ENCODE peak calls at places on chromosomes 12 and 14, in four cellular contexts. N is BJ, P is bronchial epithelial cell, L is dorsolateral prefrontal cortex. Y is an unnamed sample.

GRCh38 chr12:124286414-124286813 is 8.5 kb upstream of the RFLNA start:
- DNase-seq in N (no peak), P (peak), L (no peak), Y (no peak)

GRCh38 chr12:69619050-69619449 is 8.3 kb upstream of the LRRC10 start:
- DNase-seq in P (no peak), N (no peak), L (no peak), Y (no peak)

GRCh38 chr12:52224154-52224553 is 8.9 kb upstream of the KRT7 start:
- DNase-seq in P (no peak), N (no peak), L (no peak), Y (no peak)

GRCh38 chr12:106149096-106149784 is 10.5 kb upstream of the NUAK1 start:
- DNase-seq in L (no peak), P (no peak), N (no peak), Y (no peak)

GRCh38 chr12:47534695-47535094 is 171.1 kb downstream of the RPAP3 start:
- DNase-seq in P (peak), L (no peak), N (no peak), Y (no peak)

GRCh38 chr12:79689477-79690155 is 1.1 kb downstream of the PAWR start:
- DNase-seq in P (peak), L (no peak), N (no peak), Y (no peak)

GRCh38 chr12:15200703-15201102 is 20.5 kb downstream of the RERG start:
- DNase-seq in P (no peak), L (no peak), N (no peak), Y (no peak)

GRCh38 chr12:103586132-103586531 is 941 bp upstream of the STAB2 start:
- DNase-seq in L (no peak), N (no peak), P (no peak), Y (no peak)

GRCh38 chr12:59182191-59182590 is 261.9 kb upstream of the LRIG3 start:
- DNase-seq in L (no peak), N (no peak), P (peak), Y (no peak)

GRCh38 chr14:67934087-67934486 is 114.5 kb downstream of the RAD51B start:
- DNase-seq in P (peak), L (no peak), N (no peak), Y (peak)

GRCh38 chr12:52877242-52877641 is 27.6 kb downstream of the KRT8 start:
- DNase-seq in N (no peak), P (no peak), L (no peak), Y (no peak)

GRCh38 chr14:23865502-23865901 is 88.1 kb upstream of the DHRS4 start:
- DNase-seq in P (peak), L (no peak), N (no peak), Y (no peak)

GRCh38 chr12:57016348-57016747 is at the start of gene TAC3:
- DNase-seq in L (no peak), P (no peak), N (no peak), Y (no peak)

GRCh38 chr12:114916124-114916523 is 232.1 kb upstream of the TBX3 start:
- DNase-seq in P (no peak), N (peak), L (no peak), Y (peak)

GRCh38 chr12:47590771-47591368 is 115.0 kb downstream of the RPAP3 start:
- DNase-seq in N (no peak), P (no peak), L (no peak), Y (peak)

GRCh38 chr12:6613015-6613775 is 6.0 kb upstream of the CHD4 start:
- DNase-seq in N (peak), P (peak), L (peak), Y (no peak)

GRCh38 chr12:28966049-28966778 is 182.9 kb upstream of the FAR2 start:
- DNase-seq in N (no peak), P (no peak), L (no peak), Y (no peak)

GRCh38 chr14:104510794-104511611 is 68.6 kb upstream of the C14orf180 start:
- DNase-seq in P (no peak), L (peak), N (no peak), Y (no peak)

GRCh38 chr12:30614031-30614430 is 81.6 kb downstream of the IPO8 start:
- DNase-seq in N (no peak), L (no peak), P (no peak), Y (no peak)

GRCh38 chr14:101476258-101476930 is 84.9 kb upstream of the DIO3 start:
- DNase-seq in N (no peak), P (no peak), L (no peak), Y (no peak)

GRCh38 chr12:53061404-53062010 is 11.6 kb downstream of the TNS2 start:
- DNase-seq in N (no peak), P (peak), L (no peak), Y (no peak)

GRCh38 chr12:112170376-112170775 is 45.0 kb downstream of the TRAFD1 start:
- DNase-seq in L (no peak), N (no peak), P (no peak), Y (no peak)

GRCh38 chr12:71281425-71281824 is 123.6 kb upstream of the TSPAN8 start:
- DNase-seq in N (no peak), P (no peak), L (no peak), Y (no peak)

GRCh38 chr12:109308534-109309440 is at the start of gene FOXN4:
- DNase-seq in P (no peak), N (no peak), L (no peak), Y (no peak)

GRCh38 chr12:22110176-22110575 is 64.2 kb downstream of the CMAS start:
- DNase-seq in L (no peak), N (no peak), P (no peak), Y (no peak)

GRCh38 chr14:51880810-51881580 is 20.6 kb downstream of the GNG2 start:
- DNase-seq in P (no peak), L (no peak), N (peak), Y (no peak)

GRCh38 chr12:25364529-25365339 is 114.0 kb upstream of the KRAS start:
- DNase-seq in N (no peak), L (no peak), P (no peak), Y (no peak)

GRCh38 chr14:89504602-89505320 is 87.7 kb upstream of the FOXN3 start:
- DNase-seq in P (no peak), N (no peak), L (no peak), Y (peak)

GRCh38 chr14:89425931-89426330 is 8.9 kb upstream of the FOXN3 start:
- DNase-seq in L (no peak), N (peak), P (peak), Y (peak)

GRCh38 chr12:129819391-129819790 is 84.4 kb downstream of the TMEM132D start:
- DNase-seq in N (no peak), P (no peak), L (no peak), Y (no peak)

GRCh38 chr12:13503094-13503835 is 306.7 kb downstream of the EMP1 start:
- DNase-seq in L (no peak), P (peak), N (no peak), Y (no peak)

GRCh38 chr12:25970082-25970481 is 11.6 kb downstream of the RASSF8 start:
- DNase-seq in L (no peak), N (no peak), P (no peak), Y (no peak)

GRCh38 chr12:107238276-107238675 is 144.9 kb upstream of the CRY1 start:
- DNase-seq in N (no peak), L (no peak), P (peak), Y (no peak)

GRCh38 chr12:124498870-124499753 is 68.3 kb downstream of the NCOR2 start:
- DNase-seq in L (no peak), P (peak), N (no peak), Y (no peak)

GRCh38 chr12:34306133-34306830 is 284.0 kb downstream of the ALG10 start:
- DNase-seq in N (no peak), P (no peak), L (no peak), Y (no peak)

GRCh38 chr14:77615231-77616132 is 955 bp downstream of the SPTLC2 start:
- DNase-seq in L (no peak), N (no peak), P (peak), Y (no peak)

GRCh38 chr14:105993814-105994213 is 467.4 kb downstream of the TMEM121 start:
- DNase-seq in L (no peak), N (no peak), P (no peak), Y (no peak)

DNA sequence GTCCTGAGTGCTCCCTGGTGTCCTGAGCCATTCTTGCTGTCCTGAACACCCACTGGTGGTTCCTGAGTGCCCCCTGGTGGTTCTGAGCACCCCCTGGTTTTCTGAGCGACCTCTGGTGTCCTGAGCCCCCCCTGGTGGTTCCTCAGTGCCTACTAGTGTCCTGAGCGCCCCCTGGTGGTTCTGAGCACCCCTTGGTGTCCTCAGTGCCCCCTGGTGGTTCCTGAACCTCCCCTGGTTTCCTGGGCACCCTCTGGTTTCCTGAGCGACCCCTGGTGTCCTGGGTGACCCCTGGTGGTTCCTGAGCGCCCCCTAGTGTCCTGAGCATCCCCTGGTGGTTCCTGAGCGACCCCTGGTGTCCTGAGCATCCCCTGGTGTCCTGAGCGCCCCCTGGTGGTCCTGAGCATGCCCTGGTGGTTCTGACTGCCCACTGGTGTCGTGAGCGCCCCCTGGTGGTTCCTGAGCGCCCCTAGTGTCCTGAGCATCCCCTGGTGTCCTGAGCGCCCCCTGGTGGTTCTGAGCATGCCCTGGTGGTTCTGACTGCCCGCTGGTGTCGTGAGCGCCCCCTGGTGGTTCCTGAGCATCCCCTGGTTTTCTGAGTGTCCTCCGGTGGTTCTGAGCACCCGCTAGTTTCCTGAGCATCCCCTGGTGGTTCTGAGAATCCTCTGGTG is 473.1 kb downstream of the TMEM121 start:
- DNase-seq in N (no peak), P (no peak), L (no peak), Y (no peak)
- TF ChIP-seq CTCF in N (peak), P (peak), L (peak), Y (no peak)

GRCh38 chr12:94748726-94749421 is 98.5 kb upstream of the TMCC3 start:
- DNase-seq in L (no peak), P (no peak), N (no peak), Y (no peak)

GRCh38 chr12:94750891-94751290 is 100.5 kb upstream of the TMCC3 start:
- DNase-seq in L (no peak), N (no peak), P (no peak), Y (no peak)

GRCh38 chr12:94749890-94750289 is 99.5 kb upstream of the TMCC3 start:
- DNase-seq in N (no peak), P (peak), L (no peak), Y (no peak)

GRCh38 chr12:94754653-94755052 is 104.3 kb upstream of the TMCC3 start:
- DNase-seq in L (no peak), N (no peak), P (no peak), Y (no peak)

DNA sequence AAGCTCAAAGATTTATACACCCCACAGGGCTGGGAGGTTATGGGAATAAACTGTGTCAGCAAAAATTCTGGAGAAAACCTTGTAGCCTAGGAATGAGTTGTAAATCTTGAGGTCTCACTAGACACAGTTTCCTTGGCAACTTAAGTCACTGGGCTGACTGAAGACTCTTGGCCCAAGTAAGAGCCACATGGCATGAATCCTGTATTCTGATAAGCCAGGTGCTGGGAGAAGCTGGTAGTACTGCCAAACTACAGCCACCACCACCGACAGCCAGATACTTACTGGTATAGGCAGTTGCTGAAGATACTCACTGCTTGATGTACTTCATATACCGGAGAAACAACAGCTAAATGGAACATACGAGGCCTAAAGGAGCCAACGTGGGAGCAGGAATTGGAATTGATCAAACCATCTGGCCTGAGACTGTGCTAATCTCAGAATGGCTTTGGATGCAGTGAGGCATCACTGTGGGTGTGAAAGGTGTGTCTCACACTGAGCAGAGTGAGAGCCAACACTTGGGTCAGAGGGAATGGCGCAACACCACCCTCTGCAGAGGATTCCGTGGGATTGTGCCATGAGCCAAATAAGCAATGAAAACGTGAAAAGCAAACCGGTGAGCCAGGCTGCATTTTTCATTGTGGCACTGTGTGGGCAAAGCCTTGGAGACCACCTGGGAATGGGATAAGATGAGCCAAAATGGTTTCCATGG is 102.9 kb upstream of the TMCC3 start:
- DNase-seq in N (no peak), P (peak), L (no peak), Y (no peak)
- TF ChIP-seq CTCF in N (no peak), P (peak), L (no peak), Y (no peak)

GRCh38 chr14:60348211-60348610 is 99.2 kb downstream of the PPM1A start:
- DNase-seq in P (no peak), L (no peak), N (no peak), Y (no peak)

GRCh38 chr14:60350366-60350720 is 101.3 kb downstream of the PPM1A start:
- DNase-seq in L (no peak), P (no peak), N (no peak), Y (no peak)

GRCh38 chr14:60353410-60353809 is 104.4 kb downstream of the PPM1A start:
- DNase-seq in P (no peak), L (no peak), N (no peak), Y (no peak)

GRCh38 chr14:60346706-60347105 is 97.7 kb downstream of the PPM1A start:
- DNase-seq in P (peak), L (no peak), N (no peak), Y (no peak)

DNA sequence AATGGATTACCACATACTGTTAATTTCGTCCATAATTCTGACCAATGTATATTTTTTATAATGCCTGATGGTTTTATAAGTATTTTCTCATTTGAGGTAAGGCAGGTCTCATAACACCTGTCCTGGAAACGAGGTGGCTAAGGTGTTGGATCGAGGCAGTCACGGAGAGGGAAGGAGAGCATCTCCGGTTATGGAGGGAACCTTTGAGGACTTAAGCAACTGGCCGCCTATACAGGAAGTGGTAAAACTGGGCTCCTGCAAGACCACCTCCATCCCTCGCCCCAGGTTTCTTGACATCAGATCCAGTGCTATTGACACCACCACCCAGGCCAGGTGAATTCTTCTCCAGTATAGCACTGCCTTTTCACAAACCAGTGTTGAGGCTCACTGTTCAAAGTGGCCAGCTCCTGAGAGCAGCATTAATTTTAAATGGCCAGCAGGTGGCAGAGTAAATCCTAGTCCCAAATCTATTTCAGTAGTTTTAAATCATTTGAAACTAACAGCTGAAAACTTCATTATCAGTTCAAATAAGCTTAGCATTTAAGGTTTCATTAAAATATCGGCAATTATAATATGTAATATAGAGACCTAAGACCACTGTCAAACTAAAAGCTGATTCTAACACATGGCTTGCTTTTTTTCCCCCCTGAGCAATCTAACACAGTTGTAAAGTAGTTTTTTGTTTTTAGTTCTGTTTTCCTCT is 100.8 kb downstream of the PPM1A start:
- DNase-seq in L (no peak), P (peak), N (no peak), Y (peak)
- TF ChIP-seq CTCF in L (peak), P (peak), N (peak), Y (peak)

GRCh38 chr12:98646165-98646764 is 1.2 kb downstream of the APAF1 start:
- DNase-seq in L (no peak), N (no peak), P (peak), Y (no peak)

GRCh38 chr12:98639526-98639925 is 5.1 kb downstream of the IKBIP start:
- DNase-seq in N (no peak), L (no peak), P (no peak), Y (no peak)

GRCh38 chr12:98644712-98645571 is at the start of the genes APAF1 and IKBIP:
- DNase-seq in N (peak), L (peak), P (peak), Y (peak)

GRCh38 chr12:98645572-98646067 is 530 bp downstream of the APAF1 start:
- DNase-seq in P (peak), L (no peak), N (no peak), Y (no peak)

DNA sequence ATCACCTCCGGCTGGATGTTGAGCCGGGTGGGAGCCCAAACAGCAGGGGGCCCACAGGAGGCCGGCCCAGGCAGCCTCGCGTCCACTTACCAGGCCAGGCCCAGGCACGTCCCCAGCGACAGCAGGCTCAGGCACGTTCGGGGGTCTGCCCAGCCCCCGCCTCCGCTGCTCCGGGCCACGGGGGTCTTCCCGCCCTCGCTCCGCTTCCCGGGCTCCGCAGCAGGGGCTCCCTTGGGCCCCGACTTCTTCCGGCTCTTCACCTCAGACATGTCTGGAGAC is 216 bp downstream of the IKBIP start:
- DNase-seq in N (no peak), L (no peak), P (peak), Y (peak)
- TF ChIP-seq CTCF in N (no peak), L (no peak), P (peak), Y (peak)

DNA sequence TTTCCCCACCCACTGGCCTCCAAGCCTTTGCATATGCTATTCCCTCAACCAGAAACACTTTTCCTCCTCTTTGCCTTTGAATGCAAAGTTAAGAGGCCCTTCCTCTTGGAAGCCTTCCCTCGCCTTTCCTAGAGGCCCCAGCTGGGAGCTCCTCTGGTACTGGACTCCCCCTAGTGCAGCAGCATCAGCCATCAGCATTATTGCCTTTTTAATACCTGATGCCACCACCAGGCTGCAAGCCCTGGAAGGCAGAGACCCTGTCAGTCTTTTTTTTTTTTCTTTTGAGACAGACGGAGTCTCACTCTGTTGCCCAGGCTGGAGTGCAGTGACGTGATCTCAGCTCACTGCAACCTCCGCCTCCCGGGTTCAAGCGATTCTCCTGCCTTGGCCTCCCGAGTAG is 19.1 kb upstream of the PLA2G1B start:
- DNase-seq in N (no peak), P (no peak), L (no peak), Y (no peak)
- TF ChIP-seq CTCF in N (no peak), P (no peak), L (no peak), Y (no peak)

GRCh38 chr12:27178251-27178650 is 65.8 kb upstream of the STK38L start:
- DNase-seq in P (no peak), L (no peak), N (no peak), Y (no peak)
- TF ChIP-seq CTCF in P (no peak), L (no peak), N (no peak), Y (no peak)

GRCh38 chr14:69811227-69811867 is 14.3 kb upstream of the SLC10A1 start:
- DNase-seq in P (no peak), N (no peak), L (no peak), Y (no peak)

GRCh38 chr14:69815556-69815955 is 18.5 kb upstream of the SLC10A1 start:
- DNase-seq in L (no peak), N (no peak), P (no peak), Y (no peak)

GRCh38 chr14:69811868-69812252 is 14.8 kb upstream of the SLC10A1 start:
- DNase-seq in P (no peak), L (no peak), N (no peak), Y (no peak)

GRCh38 chr14:69814397-69814796 is 17.4 kb upstream of the SLC10A1 start:
- DNase-seq in P (no peak), L (no peak), N (no peak), Y (no peak)

GRCh38 chr14:69812725-69813124 is 15.7 kb upstream of the SLC10A1 start:
- DNase-seq in L (no peak), N (no peak), P (no peak), Y (no peak)
- TF ChIP-seq CTCF in L (no peak), N (no peak), P (peak), Y (no peak)

Y was measured in AG09319.